ENCODE peak calls at places on chromosome 6, in eight cellular contexts. R is G401; X is AML-193; P is activated CD8-positive, alpha-beta memory T cell treated with anti-CD3 and anti-CD28 coated beads, Interleukin-2, amount 10 ng/mL, durations not matched to agents 7 days and 5 days; V is GM12864; T is activated gamma-delta T cell treated with Interleukin-2 at 50 U/mL for 16 hours; Y is cardiac fibroblast; J is NCI-H510A treated with DMSO at 0.1 percent for 48 hours. E is an unnamed sample.

GRCh38 chr6:148701393-148701774 is 45.4 kb upstream of the UST start:
- DNase-seq in R (no peak), P (no peak), Y (no peak), J (no peak), X (no peak), V (no peak), T (no peak), E (no peak)

GRCh38 chr6:77620290-77620882 is 32.5 kb upstream of the MEI4 start:
- DNase-seq in J (peak; percentile 13), R (no peak), T (no peak), Y (no peak), X (no peak), P (no peak), V (peak; percentile 0), E (peak; percentile 11)

GRCh38 chr6:106539931-106540330 is 89.4 kb downstream of the RTN4IP1 start:
- DNase-seq in P (no peak), Y (no peak), V (no peak), T (no peak), R (no peak), J (no peak), X (no peak), E (no peak)

GRCh38 chr6:132131777-132132176 is 180.6 kb upstream of the CCN2 start:
- DNase-seq in X (no peak), V (no peak), Y (peak; percentile 99), T (no peak), J (no peak), P (no peak), R (no peak), E (peak; percentile 79)

GRCh38 chr6:42316390-42316970 is 98.8 kb upstream of the MRPS10 start:
- DNase-seq in R (no peak), Y (peak; percentile 42), P (no peak), T (no peak), J (no peak), X (peak; percentile 38), V (peak; percentile 13), E (no peak)

GRCh38 chr6:136365781-136366354 is 76.2 kb upstream of the BCLAF1 start:
- DNase-seq in X (no peak), J (no peak), Y (no peak), V (peak; percentile 10), T (peak; percentile 7), P (peak; percentile 46), R (peak; percentile 81), E (no peak)

GRCh38 chr6:27081931-27082330 is 165.6 kb upstream of the PRSS16 start:
- DNase-seq in Y (no peak), X (no peak), P (no peak), V (no peak), R (no peak), T (no peak), J (peak; percentile 67), E (peak; percentile 89)

GRCh38 chr6:129641344-129641743 is 68.6 kb downstream of the ARHGAP18 start:
- DNase-seq in R (no peak), P (no peak), V (no peak), Y (peak; percentile 71), J (no peak), T (no peak), X (no peak), E (no peak)

GRCh38 chr6:104771258-104771832 is 88.4 kb downstream of the HACE1 start:
- DNase-seq in J (peak; percentile 27), P (no peak), X (peak; percentile 82), Y (peak; percentile 67), T (no peak), V (no peak), R (peak; percentile 45), E (no peak)

GRCh38 chr6:109051301-109051700 is 43.3 kb downstream of the SESN1 start:
- DNase-seq in Y (no peak), J (no peak), R (no peak), P (no peak), V (no peak), T (no peak), X (no peak), E (no peak)

GRCh38 chr6:150266963-150267685 is 101.7 kb upstream of the IYD start:
- DNase-seq in V (no peak), R (no peak), P (no peak), T (no peak), X (no peak), J (no peak), Y (no peak), E (no peak)

GRCh38 chr6:31578058-31578457 is 2.7 kb downstream of the TNF start:
- DNase-seq in J (no peak), T (no peak), Y (no peak), R (no peak), V (no peak), P (no peak), X (no peak), E (no peak)

GRCh38 chr6:29834564-29835436 is 7.2 kb downstream of the HLA-G start:
- DNase-seq in R (peak; percentile 11), T (peak; percentile 54), V (no peak), P (peak; percentile 64), X (peak; percentile 20), Y (peak; percentile 26), J (no peak), E (peak; percentile 4)